ENCODE peak calls at places on chromosomes 12 and 14, in eight cellular contexts. One of them, this sample, is unnamed.

GRCh38 chr14:24888532-24888931 is 161.4 kb downstream of the STXBP6 start:
- DNase-seq in OCI-LY7: no peak
- DNase-seq in left ventricle myocardium inferior: no peak
- DNase-seq in fibroblast of pulmonary artery: no peak
- DNase-seq in astrocyte of the cerebellum: no peak
- DNase-seq in tibial nerve: no peak
- DNase-seq in foreskin fibroblast: no peak
- DNase-seq in neural progenitor cell: no peak
- DNase-seq in this sample: no peak

GRCh38 chr12:124398578-124399227 is 103.8 kb downstream of the RFLNA start:
- DNase-seq in neural progenitor cell: no peak
- DNase-seq in left ventricle myocardium inferior: peak; percentile 77
- DNase-seq in tibial nerve: peak; percentile 72
- DNase-seq in astrocyte of the cerebellum: no peak
- DNase-seq in foreskin fibroblast: no peak
- DNase-seq in OCI-LY7: no peak
- DNase-seq in fibroblast of pulmonary artery: peak; percentile 69
- DNase-seq in this sample: no peak

GRCh38 chr12:55132816-55133215 is 6.6 kb downstream of the OR9K2 start:
- DNase-seq in OCI-LY7: no peak
- DNase-seq in astrocyte of the cerebellum: no peak
- DNase-seq in left ventricle myocardium inferior: no peak
- DNase-seq in tibial nerve: no peak
- DNase-seq in foreskin fibroblast: no peak
- DNase-seq in fibroblast of pulmonary artery: no peak
- DNase-seq in neural progenitor cell: no peak
- DNase-seq in this sample: no peak

GRCh38 chr12:95412826-95413311 is 61.1 kb upstream of the METAP2 start:
- DNase-seq in neural progenitor cell: no peak
- DNase-seq in astrocyte of the cerebellum: peak; percentile 76
- DNase-seq in foreskin fibroblast: peak; percentile 88
- DNase-seq in OCI-LY7: no peak
- DNase-seq in fibroblast of pulmonary artery: peak; percentile 67
- DNase-seq in left ventricle myocardium inferior: no peak
- DNase-seq in tibial nerve: no peak
- DNase-seq in this sample: no peak

GRCh38 chr12:6603095-6603567 is 4.0 kb downstream of the CHD4 start:
- DNase-seq in left ventricle myocardium inferior: peak; percentile 64
- DNase-seq in fibroblast of pulmonary artery: peak; percentile 48
- DNase-seq in tibial nerve: no peak
- DNase-seq in OCI-LY7: peak; percentile 37
- DNase-seq in neural progenitor cell: peak; percentile 46
- DNase-seq in astrocyte of the cerebellum: no peak
- DNase-seq in foreskin fibroblast: no peak
- DNase-seq in this sample: no peak

GRCh38 chr12:2214411-2214810 is 161.6 kb downstream of the CACNA1C start:
- DNase-seq in OCI-LY7: no peak
- DNase-seq in fibroblast of pulmonary artery: no peak
- DNase-seq in astrocyte of the cerebellum: no peak
- DNase-seq in neural progenitor cell: no peak
- DNase-seq in tibial nerve: no peak
- DNase-seq in left ventricle myocardium inferior: no peak
- DNase-seq in foreskin fibroblast: no peak
- DNase-seq in this sample: no peak

GRCh38 chr12:1044697-1045096 is 53.7 kb downstream of the ERC1 start:
- DNase-seq in fibroblast of pulmonary artery: peak; percentile 47
- DNase-seq in OCI-LY7: no peak
- DNase-seq in foreskin fibroblast: no peak
- DNase-seq in left ventricle myocardium inferior: no peak
- DNase-seq in neural progenitor cell: no peak
- DNase-seq in astrocyte of the cerebellum: peak; percentile 8
- DNase-seq in tibial nerve: no peak
- DNase-seq in this sample: no peak

GRCh38 chr12:28191690-28192089 is 1.4 kb downstream of the CCDC91 start:
- DNase-seq in tibial nerve: no peak
- DNase-seq in neural progenitor cell: no peak
- DNase-seq in foreskin fibroblast: no peak
- DNase-seq in astrocyte of the cerebellum: no peak
- DNase-seq in OCI-LY7: no peak
- DNase-seq in left ventricle myocardium inferior: no peak
- DNase-seq in fibroblast of pulmonary artery: peak; percentile 39
- DNase-seq in this sample: no peak

GRCh38 chr12:91289881-91290280 is 107.3 kb upstream of the DCN start:
- DNase-seq in fibroblast of pulmonary artery: no peak
- DNase-seq in left ventricle myocardium inferior: no peak
- DNase-seq in tibial nerve: no peak
- DNase-seq in astrocyte of the cerebellum: no peak
- DNase-seq in neural progenitor cell: peak; percentile 3
- DNase-seq in OCI-LY7: no peak
- DNase-seq in foreskin fibroblast: no peak
- DNase-seq in this sample: no peak

GRCh38 chr12:64169999-64170398 is 52.1 kb downstream of the KICS2 start:
- DNase-seq in neural progenitor cell: no peak
- DNase-seq in tibial nerve: no peak
- DNase-seq in fibroblast of pulmonary artery: no peak
- DNase-seq in left ventricle myocardium inferior: no peak
- DNase-seq in OCI-LY7: no peak
- DNase-seq in foreskin fibroblast: no peak
- DNase-seq in astrocyte of the cerebellum: no peak
- DNase-seq in this sample: no peak

GRCh38 chr14:54653764-54654469 is 87.0 kb downstream of the SAMD4A start:
- DNase-seq in fibroblast of pulmonary artery: peak; percentile 94
- DNase-seq in neural progenitor cell: peak; percentile 42
- DNase-seq in tibial nerve: peak; percentile 40
- DNase-seq in OCI-LY7: no peak
- DNase-seq in astrocyte of the cerebellum: peak; percentile 76
- DNase-seq in left ventricle myocardium inferior: peak; percentile 55
- DNase-seq in foreskin fibroblast: peak; percentile 76
- DNase-seq in this sample: no peak

GRCh38 chr12:105281694-105282049 is 45.7 kb upstream of the APPL2 start:
- DNase-seq in tibial nerve: no peak
- DNase-seq in neural progenitor cell: no peak
- DNase-seq in foreskin fibroblast: no peak
- DNase-seq in left ventricle myocardium inferior: no peak
- DNase-seq in fibroblast of pulmonary artery: no peak
- DNase-seq in OCI-LY7: no peak
- DNase-seq in astrocyte of the cerebellum: no peak
- DNase-seq in this sample: no peak
- TF ChIP-seq CTCF in tibial nerve: no peak
- TF ChIP-seq CTCF in neural progenitor cell: no peak
- TF ChIP-seq CTCF in foreskin fibroblast: no peak
- TF ChIP-seq CTCF in left ventricle myocardium inferior: no peak
- TF ChIP-seq CTCF in fibroblast of pulmonary artery: no peak
- TF ChIP-seq CTCF in OCI-LY7: no peak
- TF ChIP-seq CTCF in astrocyte of the cerebellum: no peak
- TF ChIP-seq CTCF in this sample: no peak

GRCh38 chr12:132144115-132145071 is at the start of the genes DDX51 and NOC4L:
- DNase-seq in tibial nerve: peak; percentile 93
- DNase-seq in left ventricle myocardium inferior: peak; percentile 96
- DNase-seq in fibroblast of pulmonary artery: peak; percentile 96
- DNase-seq in neural progenitor cell: peak; percentile 98
- DNase-seq in OCI-LY7: peak; percentile 96
- DNase-seq in astrocyte of the cerebellum: peak; percentile 81
- DNase-seq in foreskin fibroblast: peak; percentile 95
- DNase-seq in this sample: peak; percentile 95
- TF ChIP-seq CTCF in tibial nerve: no peak
- TF ChIP-seq CTCF in left ventricle myocardium inferior: no peak
- TF ChIP-seq CTCF in fibroblast of pulmonary artery: no peak
- TF ChIP-seq CTCF in neural progenitor cell: no peak
- TF ChIP-seq CTCF in OCI-LY7: no peak
- TF ChIP-seq CTCF in astrocyte of the cerebellum: no peak
- TF ChIP-seq CTCF in foreskin fibroblast: no peak
- TF ChIP-seq CTCF in this sample: no peak

GRCh38 chr12:52557481-52557880 is 4.5 kb upstream of the KRT71 start:
- DNase-seq in astrocyte of the cerebellum: no peak
- DNase-seq in fibroblast of pulmonary artery: no peak
- DNase-seq in neural progenitor cell: no peak
- DNase-seq in left ventricle myocardium inferior: no peak
- DNase-seq in OCI-LY7: no peak
- DNase-seq in foreskin fibroblast: no peak
- DNase-seq in tibial nerve: no peak
- DNase-seq in this sample: no peak

GRCh38 chr12:52559979-52560378 is 7.0 kb upstream of the KRT71 start:
- DNase-seq in fibroblast of pulmonary artery: no peak
- DNase-seq in foreskin fibroblast: no peak
- DNase-seq in OCI-LY7: no peak
- DNase-seq in neural progenitor cell: no peak
- DNase-seq in tibial nerve: no peak
- DNase-seq in astrocyte of the cerebellum: no peak
- DNase-seq in left ventricle myocardium inferior: no peak
- DNase-seq in this sample: no peak

GRCh38 chr12:52566847-52567291 is 6.8 kb downstream of the KRT74 start:
- DNase-seq in foreskin fibroblast: no peak
- DNase-seq in fibroblast of pulmonary artery: no peak
- DNase-seq in astrocyte of the cerebellum: no peak
- DNase-seq in neural progenitor cell: no peak
- DNase-seq in tibial nerve: no peak
- DNase-seq in left ventricle myocardium inferior: peak; percentile 68
- DNase-seq in OCI-LY7: no peak
- DNase-seq in this sample: no peak

GRCh38 chr12:52564582-52564981 is 9.1 kb downstream of the KRT74 start:
- DNase-seq in tibial nerve: no peak
- DNase-seq in fibroblast of pulmonary artery: no peak
- DNase-seq in left ventricle myocardium inferior: no peak
- DNase-seq in astrocyte of the cerebellum: no peak
- DNase-seq in neural progenitor cell: no peak
- DNase-seq in foreskin fibroblast: no peak
- DNase-seq in OCI-LY7: no peak
- DNase-seq in this sample: no peak

DNA sequence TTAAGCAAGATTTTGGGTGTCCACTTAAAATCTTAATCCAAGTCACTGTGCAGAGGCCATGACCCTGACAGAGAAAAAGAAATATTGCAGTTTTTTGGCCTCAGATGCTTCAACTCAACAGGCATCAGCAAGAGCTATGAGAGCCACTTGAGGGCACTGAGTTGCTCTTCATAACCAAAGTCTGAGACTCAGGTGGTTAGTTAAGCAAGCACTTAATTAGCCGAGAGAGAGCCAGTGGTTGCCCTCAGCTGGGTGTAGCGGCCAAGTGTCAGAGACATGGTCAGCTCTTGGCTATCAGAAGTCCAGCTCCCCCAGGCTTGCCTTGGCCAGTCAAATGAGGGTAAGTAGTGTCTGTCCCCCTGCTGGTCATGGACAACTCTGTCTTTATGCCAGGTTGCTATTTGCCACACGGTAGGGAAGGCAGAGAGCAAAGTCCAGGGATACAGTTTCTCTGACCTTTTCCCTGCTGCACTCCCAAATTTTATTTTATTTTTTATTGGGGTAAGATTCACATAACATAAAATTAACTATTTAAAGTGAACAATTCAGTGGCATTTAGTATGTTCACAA is 9.0 kb upstream of the KRT71 start:
- DNase-seq in tibial nerve: no peak
- DNase-seq in neural progenitor cell: peak; percentile 37
- DNase-seq in OCI-LY7: no peak
- DNase-seq in fibroblast of pulmonary artery: peak; percentile 15
- DNase-seq in foreskin fibroblast: no peak
- DNase-seq in astrocyte of the cerebellum: no peak
- DNase-seq in left ventricle myocardium inferior: no peak
- DNase-seq in this sample: no peak
- TF ChIP-seq CTCF in tibial nerve: peak; percentile 7
- TF ChIP-seq CTCF in neural progenitor cell: peak; percentile 51
- TF ChIP-seq CTCF in OCI-LY7: peak; percentile 18
- TF ChIP-seq CTCF in fibroblast of pulmonary artery: peak; percentile 34
- TF ChIP-seq CTCF in foreskin fibroblast: peak; percentile 21
- TF ChIP-seq CTCF in astrocyte of the cerebellum: peak; percentile 16
- TF ChIP-seq CTCF in left ventricle myocardium inferior: peak; percentile 25
- TF ChIP-seq CTCF in this sample: peak; percentile 53

GRCh38 chr14:100421756-100422470 is 98.8 kb downstream of the SLC25A47 start:
- DNase-seq in OCI-LY7: no peak
- DNase-seq in left ventricle myocardium inferior: no peak
- DNase-seq in astrocyte of the cerebellum: no peak
- DNase-seq in fibroblast of pulmonary artery: no peak
- DNase-seq in foreskin fibroblast: no peak
- DNase-seq in tibial nerve: no peak
- DNase-seq in neural progenitor cell: no peak
- DNase-seq in this sample: no peak

GRCh38 chr14:100417466-100417865 is 94.3 kb downstream of the SLC25A47 start:
- DNase-seq in astrocyte of the cerebellum: peak; percentile 78
- DNase-seq in fibroblast of pulmonary artery: peak; percentile 91
- DNase-seq in OCI-LY7: no peak
- DNase-seq in neural progenitor cell: peak; percentile 84
- DNase-seq in tibial nerve: no peak
- DNase-seq in left ventricle myocardium inferior: no peak
- DNase-seq in foreskin fibroblast: peak; percentile 92
- DNase-seq in this sample: peak; percentile 60

GRCh38 chr14:100422556-100423420 is 99.6 kb downstream of the SLC25A47 start:
- DNase-seq in foreskin fibroblast: no peak
- DNase-seq in left ventricle myocardium inferior: no peak
- DNase-seq in tibial nerve: no peak
- DNase-seq in astrocyte of the cerebellum: peak; percentile 75
- DNase-seq in fibroblast of pulmonary artery: no peak
- DNase-seq in neural progenitor cell: no peak
- DNase-seq in OCI-LY7: no peak
- DNase-seq in this sample: no peak

GRCh38 chr14:100416921-100417451 is 93.8 kb downstream of the SLC25A47 start:
- DNase-seq in tibial nerve: no peak
- DNase-seq in astrocyte of the cerebellum: no peak
- DNase-seq in neural progenitor cell: no peak
- DNase-seq in left ventricle myocardium inferior: no peak
- DNase-seq in fibroblast of pulmonary artery: peak; percentile 29
- DNase-seq in OCI-LY7: no peak
- DNase-seq in foreskin fibroblast: peak; percentile 54
- DNase-seq in this sample: no peak

GRCh38 chr14:100419856-100420255 is 96.7 kb downstream of the SLC25A47 start:
- DNase-seq in left ventricle myocardium inferior: no peak
- DNase-seq in fibroblast of pulmonary artery: no peak
- DNase-seq in OCI-LY7: no peak
- DNase-seq in foreskin fibroblast: no peak
- DNase-seq in neural progenitor cell: peak; percentile 49
- DNase-seq in tibial nerve: no peak
- DNase-seq in astrocyte of the cerebellum: no peak
- DNase-seq in this sample: no peak
- TF ChIP-seq CTCF in left ventricle myocardium inferior: no peak
- TF ChIP-seq CTCF in fibroblast of pulmonary artery: no peak
- TF ChIP-seq CTCF in OCI-LY7: no peak
- TF ChIP-seq CTCF in foreskin fibroblast: no peak
- TF ChIP-seq CTCF in neural progenitor cell: peak; percentile 49
- TF ChIP-seq CTCF in tibial nerve: no peak
- TF ChIP-seq CTCF in astrocyte of the cerebellum: peak; percentile 37
- TF ChIP-seq CTCF in this sample: no peak

DNA sequence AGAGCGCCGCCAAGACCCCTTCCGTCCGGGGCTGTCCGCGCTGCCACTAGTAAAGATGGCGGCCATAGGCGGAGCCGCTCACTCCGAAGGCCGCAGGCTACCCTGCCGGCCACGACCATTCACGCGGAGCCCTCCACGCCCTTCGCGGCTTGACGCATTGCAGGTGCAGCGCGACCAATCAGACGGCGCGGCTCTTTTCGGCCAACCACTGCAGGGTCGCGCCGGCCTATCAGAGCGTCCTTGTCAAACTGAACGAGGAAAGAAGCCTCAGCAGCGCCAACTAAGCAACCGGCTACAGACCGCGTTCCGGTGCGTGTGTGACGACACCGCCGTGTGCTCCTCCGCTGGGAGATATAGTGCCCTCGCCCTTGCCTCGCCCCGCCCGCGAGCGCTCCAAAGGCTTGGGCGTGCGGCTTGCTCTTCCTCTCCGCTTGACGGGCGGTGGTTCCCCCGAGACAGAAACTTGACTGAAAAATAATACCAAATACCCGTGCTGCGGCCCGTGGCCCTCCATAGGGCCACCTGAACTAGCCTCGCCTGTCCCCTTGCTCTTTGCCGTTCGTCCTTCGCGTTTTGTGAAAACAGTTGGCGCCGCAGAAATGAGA is 13.6 kb upstream of the CALM1 start:
- DNase-seq in foreskin fibroblast: peak; percentile 100
- DNase-seq in neural progenitor cell: peak; percentile 100
- DNase-seq in OCI-LY7: peak; percentile 99
- DNase-seq in tibial nerve: peak; percentile 99
- DNase-seq in astrocyte of the cerebellum: peak; percentile 99
- DNase-seq in fibroblast of pulmonary artery: peak; percentile 100
- DNase-seq in left ventricle myocardium inferior: peak; percentile 100
- DNase-seq in this sample: peak; percentile 98
- TF ChIP-seq CTCF in foreskin fibroblast: peak; percentile 8
- TF ChIP-seq CTCF in neural progenitor cell: no peak
- TF ChIP-seq CTCF in OCI-LY7: peak; percentile 38
- TF ChIP-seq CTCF in tibial nerve: no peak
- TF ChIP-seq CTCF in astrocyte of the cerebellum: no peak
- TF ChIP-seq CTCF in fibroblast of pulmonary artery: no peak
- TF ChIP-seq CTCF in left ventricle myocardium inferior: peak; percentile 40
- TF ChIP-seq CTCF in this sample: peak; percentile 23